ENCODE peak calls at places on chromosomes 3 and 15, in ten cellular contexts. F is nephron progenitor cell, Y is fibroblast of the aortic adventitia, A is Calu3, Q is Panc1, C is IMR-90, Z is heart right ventricle, T is cardiac muscle cell, O is HFFc6, V is psoas muscle. X is an unnamed sample.

GRCh38 chr3:147377412-147378185 is 28.7 kb downstream of the ZIC4 start:
- DNase-seq in F (no peak), Y (no peak), A (no peak), Q (no peak), C (no peak), Z (no peak), T (no peak), O (no peak), V (no peak), X (no peak)

GRCh38 chr3:171213178-171213577 is 186.7 kb upstream of the SLC2A2 start:
- DNase-seq in F (no peak), Y (no peak), A (no peak), Q (no peak), C (no peak), Z (no peak), T (no peak), O (no peak), V (no peak), X (no peak)

GRCh38 chr3:196499061-196499460 is 4.5 kb downstream of the RNF168 start:
- DNase-seq in F (no peak), Y (peak), A (peak), Q (no peak), C (peak), Z (no peak), T (no peak), O (no peak), V (no peak), X (peak)

GRCh38 chr3:189404036-189404435 is 227.2 kb upstream of the TP63 start:
- DNase-seq in F (no peak), Y (no peak), A (no peak), Q (no peak), C (no peak), Z (no peak), T (no peak), O (no peak), V (no peak), X (no peak)

GRCh38 chr3:138908815-138909214 is 38.1 kb downstream of the FOXL2 start:
- DNase-seq in F (no peak), Y (no peak), A (no peak), Q (no peak), C (no peak), Z (no peak), T (no peak), O (no peak), V (no peak), X (no peak)

GRCh38 chr3:18779704-18780103 is 354.6 kb upstream of the SATB1 start:
- DNase-seq in F (no peak), Y (no peak), A (no peak), Q (no peak), C (no peak), Z (no peak), T (no peak), O (no peak), V (no peak), X (no peak)

GRCh38 chr3:56823984-56824703 is 22.4 kb upstream of the ARHGEF3 start:
- DNase-seq in F (no peak), Y (no peak), A (no peak), Q (no peak), C (no peak), Z (no peak), T (no peak), O (no peak), V (no peak), X (no peak)

GRCh38 chr3:158651192-158651591 is 6.9 kb downstream of the GFM1 start:
- DNase-seq in F (no peak), Y (no peak), A (no peak), Q (no peak), C (no peak), Z (no peak), T (no peak), O (no peak), V (no peak), X (no peak)

GRCh38 chr3:12522721-12523120 is 22.6 kb downstream of the MKRN2OS start:
- DNase-seq in F (no peak), Y (no peak), A (no peak), Q (no peak), C (no peak), Z (peak), T (no peak), O (no peak), V (peak), X (no peak)

GRCh38 chr3:55180161-55180560 is 252.3 kb upstream of the LRTM1 start:
- DNase-seq in F (no peak), Y (peak), A (no peak), Q (no peak), C (peak), Z (no peak), T (no peak), O (peak), V (no peak), X (no peak)

GRCh38 chr3:125202197-125202596 is 10.4 kb downstream of the SLC12A8 start:
- DNase-seq in F (no peak), Y (no peak), A (no peak), Q (no peak), C (peak), Z (no peak), T (no peak), O (no peak), V (no peak), X (no peak)

GRCh38 chr15:79129235-79129634 is 38.7 kb upstream of the RASGRF1 start:
- DNase-seq in F (no peak), Y (no peak), A (no peak), Q (no peak), C (no peak), Z (no peak), T (no peak), O (no peak), V (no peak), X (no peak)

GRCh38 chr15:52288051-52288942 is 7.3 kb downstream of the MYO5C start:
- DNase-seq in F (no peak), Y (no peak), A (peak), Q (peak), C (peak), Z (no peak), T (no peak), O (no peak), V (no peak), X (peak)

GRCh38 chr15:50307799-50308198 is 42.3 kb upstream of the HDC start:
- DNase-seq in F (no peak), Y (no peak), A (no peak), Q (no peak), C (no peak), Z (no peak), T (no peak), O (no peak), V (no peak), X (no peak)

GRCh38 chr15:89377842-89378698 is 43.4 kb upstream of the POLG start:
- DNase-seq in F (no peak), Y (no peak), A (peak), Q (no peak), C (no peak), Z (no peak), T (no peak), O (no peak), V (no peak), X (no peak)

GRCh38 chr15:95591886-95592285 is 738.6 kb upstream of the NR2F2 start:
- DNase-seq in F (no peak), Y (peak), A (no peak), Q (no peak), C (no peak), Z (no peak), T (no peak), O (no peak), V (no peak), X (no peak)

GRCh38 chr3:34263014-34263714 is 464.7 kb downstream of the PDCD6IP start:
- DNase-seq in F (no peak), Y (no peak), A (no peak), Q (no peak), C (no peak), Z (no peak), T (peak), O (no peak), V (no peak), X (no peak)

GRCh38 chr15:83571820-83572707 is 81.9 kb upstream of the ADAMTSL3 start:
- DNase-seq in F (no peak), Y (peak), A (no peak), Q (no peak), C (peak), Z (no peak), T (peak), O (peak), V (no peak), X (peak)

GRCh38 chr3:149368850-149369497 is 8.5 kb downstream of the TM4SF1 start:
- DNase-seq in F (no peak), Y (no peak), A (no peak), Q (no peak), C (no peak), Z (no peak), T (no peak), O (no peak), V (no peak), X (no peak)

GRCh38 chr15:29124581-29125381 is 144.8 kb downstream of the NSMCE3 start:
- DNase-seq in F (no peak), Y (no peak), A (no peak), Q (no peak), C (peak), Z (no peak), T (no peak), O (no peak), V (no peak), X (no peak)

GRCh38 chr3:58052373-58053273 is 44.4 kb downstream of the FLNB start:
- DNase-seq in F (no peak), Y (peak), A (peak), Q (peak), C (peak), Z (peak), T (no peak), O (peak), V (peak), X (peak)

GRCh38 chr3:160950542-160950941 is 154.6 kb downstream of the B3GALNT1 start:
- DNase-seq in F (no peak), Y (peak), A (no peak), Q (no peak), C (no peak), Z (no peak), T (no peak), O (no peak), V (no peak), X (no peak)

GRCh38 chr3:11145888-11146287 is 8.4 kb upstream of the HRH1 start:
- DNase-seq in F (no peak), Y (peak), A (no peak), Q (no peak), C (peak), Z (no peak), T (no peak), O (peak), V (no peak), X (peak)

GRCh38 chr3:34969513-34969912 is 669.8 kb upstream of the ARPP21 start:
- DNase-seq in F (no peak), Y (no peak), A (no peak), Q (no peak), C (no peak), Z (no peak), T (no peak), O (no peak), V (no peak), X (no peak)

DNA sequence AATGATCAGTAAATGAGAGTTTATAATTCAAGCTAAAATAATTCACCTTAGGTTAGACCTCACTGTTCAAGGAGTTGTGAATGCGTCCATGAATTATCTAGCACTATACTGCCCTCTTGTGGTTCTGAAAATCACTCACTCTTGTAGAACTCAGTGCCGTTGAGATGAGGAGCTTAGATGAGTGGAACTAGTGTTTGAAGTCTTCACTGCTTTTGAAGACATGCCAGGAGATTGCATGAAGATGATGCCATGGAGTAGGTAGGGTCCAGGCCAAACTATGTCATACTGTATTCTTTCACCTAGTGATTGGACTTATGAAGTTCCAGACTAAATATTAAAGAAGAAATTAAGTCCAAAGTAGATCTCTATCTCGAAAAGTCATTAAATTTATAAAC is 28.8 kb downstream of the LYSMD4 start:
- DNase-seq in F (peak), Y (peak), A (peak), Q (peak), C (peak), Z (peak), T (peak), O (peak), V (no peak), X (peak)
- TF ChIP-seq CTCF in F (peak), Y (peak), A (no peak), Q (peak), C (peak), Z (peak), T (peak), O (peak), V (peak), X (peak)

DNA sequence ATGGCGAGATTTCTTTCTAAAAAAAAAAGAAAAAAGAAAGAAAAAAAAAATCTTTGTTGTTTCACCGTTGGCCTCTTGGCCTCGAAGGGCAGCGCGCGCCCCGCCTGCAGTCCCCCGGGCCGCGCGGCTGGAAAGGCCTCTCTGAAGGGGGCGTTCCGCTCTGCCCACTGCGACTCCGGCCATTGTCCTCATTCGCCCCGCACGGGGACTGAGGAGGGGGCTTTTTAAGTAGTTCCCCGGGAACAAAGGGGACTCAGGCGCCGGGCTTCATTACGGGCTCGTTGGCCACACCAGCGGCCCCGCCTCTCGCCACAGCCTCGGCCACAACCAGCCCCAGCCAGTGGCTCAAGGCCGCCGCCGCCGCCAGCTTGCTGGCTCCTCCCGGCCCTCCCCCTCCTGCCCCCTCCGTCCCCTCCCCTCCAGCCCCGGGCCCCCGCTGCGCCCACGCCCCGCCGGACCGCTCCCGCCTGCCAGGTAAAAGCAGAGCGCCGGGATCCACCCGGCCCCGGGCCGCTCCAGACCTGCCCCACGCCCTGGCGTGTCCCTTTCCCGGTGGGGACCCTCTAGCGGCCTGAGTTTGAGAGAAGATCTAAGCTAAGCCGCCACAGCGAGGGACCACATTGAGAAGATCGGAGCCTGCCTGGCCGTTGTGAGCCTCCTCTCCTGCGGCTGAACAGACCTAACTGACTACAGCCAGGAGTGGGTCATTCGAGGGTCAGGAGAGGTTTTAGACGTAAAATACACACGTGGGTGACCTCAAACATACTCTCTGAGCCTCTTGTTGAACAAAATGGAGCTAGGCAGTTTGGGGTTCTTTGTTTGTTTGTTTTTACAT is 54.1 kb downstream of the CPN2 start:
- DNase-seq in F (peak), Y (no peak), A (peak), Q (no peak), C (no peak), Z (no peak), T (no peak), O (no peak), V (peak), X (no peak)
- TF ChIP-seq CTCF in F (no peak), Y (no peak), A (peak), Q (no peak), C (no peak), Z (no peak), T (no peak), O (no peak), V (no peak), X (no peak)

GRCh38 chr3:22916933-22917332 is 286.2 kb upstream of the UBE2E2 start:
- DNase-seq in F (no peak), Y (no peak), A (no peak), Q (no peak), C (no peak), Z (no peak), T (no peak), O (no peak), V (no peak), X (no peak)

GRCh38 chr3:22923686-22924085 is 279.4 kb upstream of the UBE2E2 start:
- DNase-seq in F (no peak), Y (no peak), A (no peak), Q (no peak), C (no peak), Z (no peak), T (no peak), O (no peak), V (no peak), X (no peak)

DNA sequence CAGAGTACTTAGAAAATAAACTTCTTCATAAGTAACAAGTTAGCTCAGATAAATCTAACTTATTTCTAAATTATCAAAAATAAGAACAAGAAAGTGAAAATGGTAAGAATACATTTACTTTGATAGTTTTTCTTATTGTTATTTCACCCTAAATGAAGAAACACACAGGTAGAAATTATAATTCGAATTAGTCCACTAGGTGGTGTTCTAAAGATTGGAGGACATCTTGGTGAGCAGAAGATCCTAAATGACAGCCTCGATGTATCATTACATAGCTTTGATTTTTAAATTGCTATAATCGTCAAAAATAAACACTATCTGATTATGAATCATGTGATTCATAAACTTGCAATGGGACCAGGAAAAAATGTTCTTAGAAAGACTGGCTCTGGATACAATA is 280.8 kb upstream of the UBE2E2 start:
- DNase-seq in F (no peak), Y (peak), A (no peak), Q (no peak), C (peak), Z (no peak), T (no peak), O (no peak), V (no peak), X (no peak)
- TF ChIP-seq CTCF in F (peak), Y (peak), A (no peak), Q (peak), C (peak), Z (no peak), T (peak), O (peak), V (peak), X (peak)

DNA sequence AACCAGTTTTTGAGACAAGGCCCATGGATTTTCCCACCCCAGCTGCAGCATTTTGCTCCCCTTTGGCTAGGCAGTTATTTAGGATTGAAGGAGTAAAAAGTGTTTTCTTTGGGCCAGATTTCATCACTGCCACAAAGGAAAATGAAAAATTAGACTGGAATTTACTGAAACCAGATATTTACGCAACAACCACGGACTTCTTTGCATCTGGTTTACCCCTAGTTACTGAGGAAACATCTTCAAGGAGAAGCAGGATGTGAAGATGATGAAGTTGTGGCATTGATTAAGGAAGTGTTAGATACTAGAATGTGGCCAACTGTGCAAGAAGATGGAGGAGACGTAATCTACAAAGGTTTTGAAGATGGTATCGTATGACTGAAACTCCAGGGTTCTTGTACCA is 165.2 kb upstream of the MYRIP start:
- DNase-seq in F (no peak), Y (peak), A (no peak), Q (no peak), C (peak), Z (no peak), T (no peak), O (peak), V (no peak), X (peak)
- TF ChIP-seq CTCF in F (no peak), Y (no peak), A (no peak), Q (no peak), C (no peak), Z (no peak), T (no peak), O (no peak), V (no peak), X (no peak)

GRCh38 chr15:45790325-45790943 is 155.6 kb downstream of the SQOR start:
- DNase-seq in F (peak), Y (peak), A (peak), Q (peak), C (peak), Z (peak), T (peak), O (no peak), V (no peak), X (peak)
- TF ChIP-seq CTCF in F (peak), Y (peak), A (peak), Q (peak), C (peak), Z (peak), T (peak), O (peak), V (peak), X (peak)

GRCh38 chr3:62332771-62333381 is 40.5 kb downstream of the FEZF2 start:
- DNase-seq in F (peak), Y (peak), A (peak), Q (no peak), C (peak), Z (no peak), T (peak), O (peak), V (no peak), X (peak)
- TF ChIP-seq CTCF in F (peak), Y (peak), A (peak), Q (peak), C (peak), Z (peak), T (peak), O (peak), V (peak), X (peak)

DNA sequence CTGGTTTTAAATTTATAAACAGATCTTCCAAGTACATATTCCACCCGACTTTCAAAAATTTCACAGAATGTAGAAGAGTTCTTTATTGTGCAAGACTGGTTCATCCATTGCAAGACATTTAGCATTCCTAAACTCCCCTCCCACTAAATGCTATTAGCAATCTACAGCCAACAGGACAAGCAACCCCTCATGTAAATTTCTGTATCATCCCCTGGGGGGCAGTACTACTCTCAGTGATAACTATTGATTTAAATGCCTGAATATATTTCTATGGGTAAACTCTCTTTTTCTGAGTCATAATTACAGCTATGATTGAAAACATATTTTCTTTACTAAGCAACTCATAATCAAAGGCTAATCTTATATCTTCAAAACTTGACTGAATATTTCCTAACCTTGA is 10.7 kb upstream of the SLC15A2 start:
- DNase-seq in F (no peak), Y (peak), A (peak), Q (no peak), C (peak), Z (no peak), T (peak), O (peak), V (no peak), X (peak)
- TF ChIP-seq CTCF in F (peak), Y (peak), A (peak), Q (peak), C (peak), Z (peak), T (peak), O (peak), V (no peak), X (peak)

GRCh38 chr15:62770752-62771151 is 271.8 kb upstream of the TPM1 start:
- DNase-seq in F (no peak), Y (peak), A (no peak), Q (no peak), C (peak), Z (no peak), T (no peak), O (peak), V (peak), X (peak)
- TF ChIP-seq CTCF in F (no peak), Y (no peak), A (no peak), Q (no peak), C (no peak), Z (no peak), T (no peak), O (no peak), V (no peak), X (no peak)